ENCODE peak calls at places on chromosomes 6 and 20, in four cellular contexts. Y is endothelial cell of umbilical vein, B is K562, L is A549. Q is an unnamed sample.

GRCh38 chr6:128400875-128401274 is 119.5 kb downstream of the PTPRK start:
- DNase-seq in Y (no peak), L (no peak), B (no peak), Q (no peak)

GRCh38 chr6:155177369-155177961 is 86.3 kb upstream of the CLDN20 start:
- DNase-seq in L (peak; percentile 36), B (peak; percentile 50), Y (peak; percentile 82), Q (peak; percentile 73)

GRCh38 chr6:157291356-157291755 is 32.0 kb downstream of the TMEM242 start:
- DNase-seq in L (no peak), B (no peak), Y (no peak), Q (no peak)

GRCh38 chr6:50147371-50147770 is 97.6 kb upstream of the DEFB112 start:
- DNase-seq in L (no peak), B (no peak), Y (no peak), Q (no peak)

GRCh38 chr20:62267543-62267942 is 29.2 kb downstream of the OSBPL2 start:
- DNase-seq in L (no peak), Y (no peak), B (no peak), Q (no peak)

GRCh38 chr6:152775441-152775840 is 24.8 kb downstream of the VIP start:
- DNase-seq in Y (no peak), L (no peak), B (no peak), Q (no peak)

GRCh38 chr20:49906101-49906604 is 9.2 kb downstream of the SPATA2 start:
- DNase-seq in L (no peak), B (peak; percentile 37), Y (no peak), Q (peak; percentile 97)

GRCh38 chr20:53984354-53984753 is 86.0 kb downstream of the BCAS1 start:
- DNase-seq in Y (no peak), L (no peak), B (no peak), Q (no peak)

GRCh38 chr20:11675920-11676617 is 241.6 kb upstream of the BTBD3 start:
- DNase-seq in L (no peak), B (no peak), Y (no peak), Q (no peak)

GRCh38 chr6:71383476-71383875 is 94.9 kb downstream of the OGFRL1 start:
- DNase-seq in B (no peak), L (no peak), Y (no peak), Q (no peak)

GRCh38 chr20:59006864-59007757 is at the start of gene CTSZ:
- DNase-seq in L (peak; percentile 74), Y (peak; percentile 34), B (peak; percentile 96), Q (peak; percentile 80)

GRCh38 chr6:36940027-36940426 is 14.5 kb upstream of the PI16 start:
- DNase-seq in B (no peak), Y (no peak), L (no peak), Q (no peak)

GRCh38 chr6:164252952-164253351 is 838.4 kb downstream of the QKI start:
- DNase-seq in Y (no peak), B (no peak), L (no peak), Q (peak; percentile 6)

GRCh38 chr20:10978713-10979112 is 304.9 kb upstream of the JAG1 start:
- DNase-seq in Y (no peak), B (no peak), L (no peak), Q (no peak)

GRCh38 chr20:51569815-51570741 is 27.6 kb upstream of the NFATC2 start:
- DNase-seq in L (peak; percentile 47), B (no peak), Y (peak; percentile 26), Q (no peak)

GRCh38 chr20:53914091-53914860 is 156.1 kb downstream of the BCAS1 start:
- DNase-seq in B (no peak), Y (no peak), L (no peak), Q (peak; percentile 75)

GRCh38 chr20:1150218-1150617 is 31.8 kb downstream of the PSMF1 start:
- DNase-seq in Y (no peak), B (no peak), L (peak; percentile 9), Q (no peak)

GRCh38 chr6:16258709-16259075 is 20.3 kb downstream of the GMPR start:
- DNase-seq in Y (no peak), L (no peak), B (no peak), Q (no peak)

GRCh38 chr6:24994812-24995211 is 59.1 kb upstream of the RIPOR2 start:
- DNase-seq in B (no peak), L (no peak), Y (no peak), Q (no peak)

GRCh38 chr6:24997905-24998304 is 62.1 kb upstream of the RIPOR2 start:
- DNase-seq in L (no peak), B (no peak), Y (no peak), Q (no peak)

GRCh38 chr6:24995270-24995669 is 59.5 kb upstream of the RIPOR2 start:
- DNase-seq in L (no peak), B (no peak), Y (no peak), Q (no peak)

GRCh38 chr6:24997186-24997585 is 61.4 kb upstream of the RIPOR2 start:
- DNase-seq in B (no peak), L (no peak), Y (no peak), Q (no peak)

DNA sequence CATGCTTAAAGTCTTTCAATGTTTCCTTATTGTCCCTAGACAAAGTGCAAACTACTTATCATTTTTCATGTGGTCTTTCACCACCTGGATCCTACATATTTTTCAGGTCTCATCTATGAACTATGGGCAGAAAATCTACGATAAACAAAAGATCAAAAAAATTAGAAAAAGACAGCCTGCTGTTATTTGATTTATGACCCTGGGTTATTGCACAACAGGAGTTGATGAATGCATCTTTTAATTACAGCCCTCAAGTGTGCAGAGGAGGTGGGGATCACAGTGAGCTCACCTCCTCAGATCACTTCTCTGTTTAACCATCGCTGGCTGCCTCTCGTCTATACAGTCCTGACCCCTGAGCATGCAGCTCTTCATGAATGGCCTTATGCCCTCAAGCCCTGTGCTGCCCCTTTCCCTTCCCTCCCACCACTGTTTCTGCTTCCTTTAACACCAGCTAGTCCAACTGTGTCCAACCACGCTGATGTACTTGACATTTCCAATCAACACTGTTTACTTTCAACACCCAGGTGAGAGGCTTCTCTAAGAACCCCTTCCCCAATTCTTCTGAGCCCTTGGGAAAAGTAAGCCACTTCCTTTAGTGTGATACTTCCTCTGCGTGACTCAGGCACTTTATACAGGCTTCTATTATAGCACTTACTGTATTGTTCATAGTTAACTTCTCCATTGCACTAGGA is 60.5 kb upstream of the RIPOR2 start:
- DNase-seq in L (no peak), Y (no peak), B (no peak), Q (peak; percentile 72)
- TF ChIP-seq MYC in L (no peak), Y (no peak), B (no peak), Q (no peak)

DNA sequence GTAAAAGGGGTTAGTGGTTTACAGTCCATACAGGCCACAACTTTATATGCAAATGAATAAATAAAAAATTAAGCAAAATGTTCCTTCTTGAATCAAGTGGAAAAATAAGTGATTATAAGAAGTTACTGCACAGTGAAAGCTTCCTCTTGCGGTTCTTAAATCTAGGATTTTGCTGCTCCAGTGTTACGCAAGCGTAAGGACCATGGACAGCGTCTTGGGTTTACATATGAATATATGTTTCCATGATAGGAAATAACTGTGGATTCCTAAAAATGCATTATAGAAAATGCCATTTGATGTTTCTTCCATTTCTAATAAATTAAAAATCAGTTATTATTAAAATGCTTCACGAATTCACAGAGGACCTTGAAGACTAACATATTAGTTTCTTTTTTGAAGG is 176.6 kb upstream of the POU3F2 start:
- DNase-seq in B (no peak), L (no peak), Y (peak; percentile 3), Q (peak; percentile 79)
- TF ChIP-seq MAX in B (no peak), L (no peak), Y (no peak), Q (no peak)

GRCh38 chr6:148800535-148800934 is 53.7 kb downstream of the UST start:
- DNase-seq in B (no peak), L (no peak), Y (no peak), Q (no peak)
- TF ChIP-seq MYC in B (no peak), L (no peak), Y (no peak), Q (no peak)

GRCh38 chr6:83055366-83055964 is 10.2 kb downstream of the UBE3D start:
- DNase-seq in L (peak; percentile 44), B (peak; percentile 59), Y (peak; percentile 45), Q (peak; percentile 54)

GRCh38 chr6:83053678-83054077 is 12.0 kb downstream of the UBE3D start:
- DNase-seq in B (no peak), L (no peak), Y (no peak), Q (no peak)

GRCh38 chr6:83062225-83062624 is 3.4 kb downstream of the UBE3D start:
- DNase-seq in L (no peak), Y (no peak), B (no peak), Q (peak; percentile 26)

DNA sequence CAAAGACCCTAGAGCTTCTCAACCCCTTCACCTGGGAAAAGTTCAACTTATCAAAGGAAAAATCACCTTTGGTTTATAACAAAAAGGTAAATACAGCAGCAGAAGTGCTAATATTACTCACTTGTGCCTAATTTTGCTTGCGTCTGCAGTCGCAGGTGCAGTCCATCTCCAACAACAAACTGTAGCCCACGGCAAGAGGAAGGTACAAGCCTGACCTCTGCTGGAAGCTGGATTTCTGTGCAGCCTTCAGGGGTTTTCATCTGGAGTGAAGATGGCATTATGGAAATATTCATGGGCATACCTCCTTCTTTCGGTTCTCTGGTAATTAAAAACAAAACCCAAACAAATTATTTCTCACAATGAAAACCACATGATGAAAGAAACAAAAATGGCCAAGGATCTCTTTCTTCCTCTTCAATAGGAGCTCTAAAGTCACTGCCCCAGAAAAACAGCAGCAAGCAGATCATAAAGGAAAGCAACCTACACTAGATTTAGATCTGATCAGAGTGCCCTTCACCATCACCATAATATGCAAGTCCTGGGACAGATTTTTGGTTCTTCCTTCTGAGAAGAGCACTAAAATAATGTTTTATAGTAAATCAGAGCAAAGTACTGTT is 7.8 kb downstream of the UBE3D start:
- DNase-seq in L (peak; percentile 25), Y (peak; percentile 57), B (peak; percentile 20), Q (peak; percentile 63)
- TF ChIP-seq MAX in L (no peak), Y (no peak), B (no peak), Q (no peak)

GRCh38 chr20:37356387-37356786 is 10.4 kb downstream of the SRC start:
- DNase-seq in Y (no peak), L (no peak), B (no peak), Q (peak; percentile 81)
- TF ChIP-seq MYC in Y (no peak), L (no peak), B (no peak), Q (no peak)

DNA sequence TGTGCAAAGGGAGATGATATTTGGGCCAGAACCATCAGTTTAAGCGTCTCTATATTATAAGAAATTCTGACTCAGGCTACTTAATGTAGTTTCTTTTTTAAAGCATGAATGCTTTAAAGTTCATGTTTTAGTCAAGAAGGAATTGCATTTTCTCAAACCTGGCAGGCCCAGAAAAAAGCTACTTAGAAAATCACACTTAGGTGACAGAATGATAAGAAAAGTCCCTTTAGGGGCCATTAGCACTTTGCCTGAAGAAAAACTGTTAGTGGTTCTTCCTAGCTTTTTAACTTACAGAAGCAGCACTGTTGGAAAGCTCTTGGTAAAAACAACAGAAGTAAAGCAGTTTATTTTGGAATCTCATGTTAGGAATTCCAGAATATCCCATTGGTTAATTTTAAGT is 387.8 kb downstream of the PLCB1 start:
- DNase-seq in L (no peak), Y (no peak), B (no peak), Q (no peak)
- TF ChIP-seq MAX in L (no peak), Y (no peak), B (no peak), Q (no peak)

Q was measured in NB4.